ENCODE peak calls at places on chromosomes 16 and 17, in eight cellular contexts. One of them, this sample, is unnamed.

GRCh38 chr16:88842308-88842756 is 14.4 kb downstream of the GALNS start:
- DNase-seq in hypothalamus: no peak
- DNase-seq in stimulated activated CD4-positive, alpha-beta T cell treated with anti-CD3 and anti-CD28 coated beads, Interleukin-1b, Interleukin-23, amount 100 ng/mL, for 48 hours: no peak
- DNase-seq in stomach: no peak
- DNase-seq in GM23248: no peak
- DNase-seq in bronchial epithelial cell: no peak
- DNase-seq in posterior cingulate gyrus: no peak
- DNase-seq in T-cell: no peak
- DNase-seq in this sample: no peak

GRCh38 chr16:88770459-88771293 is 14.3 kb downstream of the PIEZO1 start:
- DNase-seq in GM23248: no peak
- DNase-seq in T-cell: peak
- DNase-seq in posterior cingulate gyrus: no peak
- DNase-seq in stomach: peak
- DNase-seq in hypothalamus: no peak
- DNase-seq in stimulated activated CD4-positive, alpha-beta T cell treated with anti-CD3 and anti-CD28 coated beads, Interleukin-1b, Interleukin-23, amount 100 ng/mL, for 48 hours: no peak
- DNase-seq in bronchial epithelial cell: peak
- DNase-seq in this sample: no peak

GRCh38 chr17:81249233-81250040 is 10.3 kb downstream of the NDUFAF8 start:
- DNase-seq in posterior cingulate gyrus: no peak
- DNase-seq in stomach: no peak
- DNase-seq in stimulated activated CD4-positive, alpha-beta T cell treated with anti-CD3 and anti-CD28 coated beads, Interleukin-1b, Interleukin-23, amount 100 ng/mL, for 48 hours: no peak
- DNase-seq in T-cell: no peak
- DNase-seq in hypothalamus: no peak
- DNase-seq in bronchial epithelial cell: no peak
- DNase-seq in GM23248: no peak
- DNase-seq in this sample: no peak

GRCh38 chr17:7854851-7855642 is at the start of gene TMEM88:
- DNase-seq in hypothalamus: no peak
- DNase-seq in bronchial epithelial cell: no peak
- DNase-seq in stomach: no peak
- DNase-seq in stimulated activated CD4-positive, alpha-beta T cell treated with anti-CD3 and anti-CD28 coated beads, Interleukin-1b, Interleukin-23, amount 100 ng/mL, for 48 hours: no peak
- DNase-seq in GM23248: peak
- DNase-seq in T-cell: no peak
- DNase-seq in posterior cingulate gyrus: no peak
- DNase-seq in this sample: no peak

GRCh38 chr16:80066805-80067580 is 466.5 kb upstream of the MAF start:
- DNase-seq in hypothalamus: no peak
- DNase-seq in T-cell: no peak
- DNase-seq in stimulated activated CD4-positive, alpha-beta T cell treated with anti-CD3 and anti-CD28 coated beads, Interleukin-1b, Interleukin-23, amount 100 ng/mL, for 48 hours: no peak
- DNase-seq in bronchial epithelial cell: no peak
- DNase-seq in posterior cingulate gyrus: no peak
- DNase-seq in GM23248: no peak
- DNase-seq in stomach: no peak
- DNase-seq in this sample: no peak

GRCh38 chr17:28765038-28765437 is 21.2 kb downstream of the TRAF4 start:
- DNase-seq in stomach: peak
- DNase-seq in bronchial epithelial cell: no peak
- DNase-seq in T-cell: no peak
- DNase-seq in stimulated activated CD4-positive, alpha-beta T cell treated with anti-CD3 and anti-CD28 coated beads, Interleukin-1b, Interleukin-23, amount 100 ng/mL, for 48 hours: no peak
- DNase-seq in hypothalamus: no peak
- DNase-seq in posterior cingulate gyrus: no peak
- DNase-seq in GM23248: no peak
- DNase-seq in this sample: no peak

GRCh38 chr17:81631482-81631881 is 5.4 kb downstream of the NPLOC4 start:
- DNase-seq in posterior cingulate gyrus: peak
- DNase-seq in stomach: no peak
- DNase-seq in bronchial epithelial cell: no peak
- DNase-seq in GM23248: no peak
- DNase-seq in T-cell: no peak
- DNase-seq in stimulated activated CD4-positive, alpha-beta T cell treated with anti-CD3 and anti-CD28 coated beads, Interleukin-1b, Interleukin-23, amount 100 ng/mL, for 48 hours: no peak
- DNase-seq in hypothalamus: no peak
- DNase-seq in this sample: no peak

GRCh38 chr16:17305694-17306093 is 165.1 kb downstream of the XYLT1 start:
- DNase-seq in bronchial epithelial cell: no peak
- DNase-seq in posterior cingulate gyrus: no peak
- DNase-seq in hypothalamus: no peak
- DNase-seq in stomach: no peak
- DNase-seq in stimulated activated CD4-positive, alpha-beta T cell treated with anti-CD3 and anti-CD28 coated beads, Interleukin-1b, Interleukin-23, amount 100 ng/mL, for 48 hours: peak
- DNase-seq in GM23248: no peak
- DNase-seq in T-cell: no peak
- DNase-seq in this sample: no peak

GRCh38 chr16:84834403-84834772 is 14.6 kb downstream of the CRISPLD2 start:
- DNase-seq in hypothalamus: no peak
- DNase-seq in stomach: no peak
- DNase-seq in stimulated activated CD4-positive, alpha-beta T cell treated with anti-CD3 and anti-CD28 coated beads, Interleukin-1b, Interleukin-23, amount 100 ng/mL, for 48 hours: no peak
- DNase-seq in bronchial epithelial cell: no peak
- DNase-seq in T-cell: no peak
- DNase-seq in posterior cingulate gyrus: no peak
- DNase-seq in GM23248: no peak
- DNase-seq in this sample: no peak

GRCh38 chr16:81863630-81864352 is 84.7 kb downstream of the PLCG2 start:
- DNase-seq in GM23248: no peak
- DNase-seq in hypothalamus: no peak
- DNase-seq in posterior cingulate gyrus: no peak
- DNase-seq in bronchial epithelial cell: no peak
- DNase-seq in stomach: no peak
- DNase-seq in T-cell: no peak
- DNase-seq in stimulated activated CD4-positive, alpha-beta T cell treated with anti-CD3 and anti-CD28 coated beads, Interleukin-1b, Interleukin-23, amount 100 ng/mL, for 48 hours: no peak
- DNase-seq in this sample: no peak

GRCh38 chr16:35195864-35196216 is 1736.4 kb downstream of the TP53TG3F start:
- DNase-seq in stimulated activated CD4-positive, alpha-beta T cell treated with anti-CD3 and anti-CD28 coated beads, Interleukin-1b, Interleukin-23, amount 100 ng/mL, for 48 hours: no peak
- DNase-seq in GM23248: no peak
- DNase-seq in posterior cingulate gyrus: no peak
- DNase-seq in bronchial epithelial cell: no peak
- DNase-seq in hypothalamus: no peak
- DNase-seq in stomach: no peak
- DNase-seq in T-cell: no peak
- DNase-seq in this sample: no peak

GRCh38 chr16:30124985-30125379 is 2.0 kb upstream of the MAPK3 start:
- DNase-seq in T-cell: no peak
- DNase-seq in bronchial epithelial cell: no peak
- DNase-seq in stomach: no peak
- DNase-seq in posterior cingulate gyrus: peak
- DNase-seq in stimulated activated CD4-positive, alpha-beta T cell treated with anti-CD3 and anti-CD28 coated beads, Interleukin-1b, Interleukin-23, amount 100 ng/mL, for 48 hours: no peak
- DNase-seq in hypothalamus: no peak
- DNase-seq in GM23248: no peak
- DNase-seq in this sample: no peak

GRCh38 chr17:45096141-45096540 is 35.0 kb downstream of the NMT1 start:
- DNase-seq in stomach: no peak
- DNase-seq in posterior cingulate gyrus: no peak
- DNase-seq in T-cell: no peak
- DNase-seq in stimulated activated CD4-positive, alpha-beta T cell treated with anti-CD3 and anti-CD28 coated beads, Interleukin-1b, Interleukin-23, amount 100 ng/mL, for 48 hours: no peak
- DNase-seq in GM23248: peak
- DNase-seq in bronchial epithelial cell: peak
- DNase-seq in hypothalamus: no peak
- DNase-seq in this sample: no peak

GRCh38 chr17:60752873-60753577 is 75.4 kb downstream of the BCAS3 start:
- DNase-seq in T-cell: no peak
- DNase-seq in bronchial epithelial cell: no peak
- DNase-seq in hypothalamus: no peak
- DNase-seq in stomach: no peak
- DNase-seq in stimulated activated CD4-positive, alpha-beta T cell treated with anti-CD3 and anti-CD28 coated beads, Interleukin-1b, Interleukin-23, amount 100 ng/mL, for 48 hours: no peak
- DNase-seq in GM23248: no peak
- DNase-seq in posterior cingulate gyrus: no peak
- DNase-seq in this sample: no peak

GRCh38 chr17:36813357-36813756 is 123.9 kb upstream of the LHX1 start:
- DNase-seq in T-cell: no peak
- DNase-seq in posterior cingulate gyrus: no peak
- DNase-seq in hypothalamus: no peak
- DNase-seq in stimulated activated CD4-positive, alpha-beta T cell treated with anti-CD3 and anti-CD28 coated beads, Interleukin-1b, Interleukin-23, amount 100 ng/mL, for 48 hours: no peak
- DNase-seq in bronchial epithelial cell: no peak
- DNase-seq in GM23248: no peak
- DNase-seq in stomach: no peak
- DNase-seq in this sample: no peak

GRCh38 chr17:1471931-1472727 is 16.1 kb upstream of the CRK start:
- DNase-seq in T-cell: no peak
- DNase-seq in GM23248: no peak
- DNase-seq in posterior cingulate gyrus: no peak
- DNase-seq in bronchial epithelial cell: no peak
- DNase-seq in hypothalamus: no peak
- DNase-seq in stomach: no peak
- DNase-seq in stimulated activated CD4-positive, alpha-beta T cell treated with anti-CD3 and anti-CD28 coated beads, Interleukin-1b, Interleukin-23, amount 100 ng/mL, for 48 hours: no peak
- DNase-seq in this sample: no peak

GRCh38 chr16:47142469-47143328 is 1.0 kb downstream of the NETO2 start:
- DNase-seq in T-cell: no peak
- DNase-seq in GM23248: peak
- DNase-seq in posterior cingulate gyrus: peak
- DNase-seq in hypothalamus: peak
- DNase-seq in stomach: peak
- DNase-seq in bronchial epithelial cell: peak
- DNase-seq in stimulated activated CD4-positive, alpha-beta T cell treated with anti-CD3 and anti-CD28 coated beads, Interleukin-1b, Interleukin-23, amount 100 ng/mL, for 48 hours: peak
- DNase-seq in this sample: peak

GRCh38 chr17:81244358-81245023 is 5.4 kb downstream of the NDUFAF8 start:
- DNase-seq in bronchial epithelial cell: no peak
- DNase-seq in hypothalamus: no peak
- DNase-seq in stomach: no peak
- DNase-seq in stimulated activated CD4-positive, alpha-beta T cell treated with anti-CD3 and anti-CD28 coated beads, Interleukin-1b, Interleukin-23, amount 100 ng/mL, for 48 hours: no peak
- DNase-seq in T-cell: no peak
- DNase-seq in posterior cingulate gyrus: no peak
- DNase-seq in GM23248: no peak
- DNase-seq in this sample: no peak

GRCh38 chr16:1884155-1884760 is 12.3 kb upstream of the MEIOB start:
- DNase-seq in T-cell: no peak
- DNase-seq in bronchial epithelial cell: peak
- DNase-seq in posterior cingulate gyrus: no peak
- DNase-seq in stomach: no peak
- DNase-seq in hypothalamus: no peak
- DNase-seq in stimulated activated CD4-positive, alpha-beta T cell treated with anti-CD3 and anti-CD28 coated beads, Interleukin-1b, Interleukin-23, amount 100 ng/mL, for 48 hours: no peak
- DNase-seq in GM23248: peak
- DNase-seq in this sample: no peak

GRCh38 chr16:3143598-3144330 is 8.9 kb downstream of the ZNF213 start:
- DNase-seq in hypothalamus: no peak
- DNase-seq in posterior cingulate gyrus: peak
- DNase-seq in bronchial epithelial cell: no peak
- DNase-seq in stimulated activated CD4-positive, alpha-beta T cell treated with anti-CD3 and anti-CD28 coated beads, Interleukin-1b, Interleukin-23, amount 100 ng/mL, for 48 hours: no peak
- DNase-seq in stomach: no peak
- DNase-seq in GM23248: no peak
- DNase-seq in T-cell: no peak
- DNase-seq in this sample: no peak

GRCh38 chr17:47741109-47741792 is 8.2 kb downstream of the TBX21 start:
- DNase-seq in stomach: peak
- DNase-seq in stimulated activated CD4-positive, alpha-beta T cell treated with anti-CD3 and anti-CD28 coated beads, Interleukin-1b, Interleukin-23, amount 100 ng/mL, for 48 hours: no peak
- DNase-seq in hypothalamus: no peak
- DNase-seq in T-cell: no peak
- DNase-seq in GM23248: no peak
- DNase-seq in posterior cingulate gyrus: no peak
- DNase-seq in bronchial epithelial cell: no peak
- DNase-seq in this sample: no peak

GRCh38 chr17:58510075-58510474 is 4.4 kb downstream of the MTMR4 start:
- DNase-seq in stimulated activated CD4-positive, alpha-beta T cell treated with anti-CD3 and anti-CD28 coated beads, Interleukin-1b, Interleukin-23, amount 100 ng/mL, for 48 hours: no peak
- DNase-seq in bronchial epithelial cell: no peak
- DNase-seq in stomach: no peak
- DNase-seq in T-cell: no peak
- DNase-seq in posterior cingulate gyrus: no peak
- DNase-seq in hypothalamus: no peak
- DNase-seq in GM23248: no peak
- DNase-seq in this sample: no peak

GRCh38 chr16:55370762-55371482 is 46.9 kb downstream of the IRX6 start:
- DNase-seq in T-cell: no peak
- DNase-seq in posterior cingulate gyrus: peak
- DNase-seq in bronchial epithelial cell: peak
- DNase-seq in GM23248: peak
- DNase-seq in hypothalamus: peak
- DNase-seq in stomach: peak
- DNase-seq in stimulated activated CD4-positive, alpha-beta T cell treated with anti-CD3 and anti-CD28 coated beads, Interleukin-1b, Interleukin-23, amount 100 ng/mL, for 48 hours: no peak
- DNase-seq in this sample: no peak

GRCh38 chr17:63395075-63395815 is 50.9 kb downstream of the CYB561 start:
- DNase-seq in hypothalamus: no peak
- DNase-seq in stomach: no peak
- DNase-seq in stimulated activated CD4-positive, alpha-beta T cell treated with anti-CD3 and anti-CD28 coated beads, Interleukin-1b, Interleukin-23, amount 100 ng/mL, for 48 hours: no peak
- DNase-seq in T-cell: no peak
- DNase-seq in posterior cingulate gyrus: no peak
- DNase-seq in GM23248: peak
- DNase-seq in bronchial epithelial cell: no peak
- DNase-seq in this sample: no peak